ENCODE peak calls at places on chromosomes 13 and 19, in ten cellular contexts. U, S, R, Q, Y, H, F, X, I and W are unnamed samples.

GRCh38 chr19:48954595-48955307 is at the start of gene BAX:
- DNase-seq in H (peak; percentile 98), F (peak; percentile 94), U (peak; percentile 99), R (peak; percentile 97), S (peak; percentile 99), X (peak; percentile 99), Y (peak; percentile 98), Q (peak; percentile 97), I (peak; percentile 98), W (peak; percentile 80)

GRCh38 chr19:18488838-18489626 is 32.8 kb downstream of the ELL start:
- DNase-seq in Y (peak; percentile 45), X (peak; percentile 74), Q (no peak), H (no peak), I (peak; percentile 63), F (peak; percentile 29), U (peak; percentile 80), S (no peak), R (no peak), W (no peak)

GRCh38 chr19:8702350-8702749 is 3.8 kb upstream of the ACTL9 start:
- DNase-seq in S (no peak), I (no peak), X (no peak), R (no peak), Q (no peak), F (no peak), H (peak; percentile 6), Y (no peak), U (no peak), W (peak; percentile 18)

GRCh38 chr13:110965038-110965754 is 50.3 kb upstream of the ANKRD10 start:
- DNase-seq in U (peak; percentile 5), Q (peak; percentile 16), H (peak; percentile 34), Y (no peak), F (no peak), S (no peak), R (no peak), X (no peak), I (no peak), W (no peak)

GRCh38 chr13:111505175-111505777 is 184.8 kb downstream of the TEX29 start:
- DNase-seq in F (peak; percentile 58), Y (no peak), X (no peak), H (no peak), R (no peak), S (no peak), I (peak; percentile 25), Q (no peak), U (peak; percentile 30), W (no peak)

GRCh38 chr13:113493315-113493951 is 2.9 kb upstream of the DCUN1D2 start:
- DNase-seq in I (no peak), S (no peak), Y (no peak), F (no peak), H (peak; percentile 93), R (no peak), Q (peak; percentile 95), X (no peak), U (peak; percentile 57), W (no peak)

GRCh38 chr19:53916004-53916403 is 6.9 kb downstream of the CACNG7 start:
- DNase-seq in F (no peak), H (no peak), S (no peak), Y (no peak), I (no peak), X (no peak), U (no peak), R (no peak), Q (no peak), W (no peak)

GRCh38 chr19:13718733-13719132 is 45.6 kb upstream of the MRI1 start:
- DNase-seq in X (no peak), Y (peak; percentile 53), H (peak; percentile 59), S (no peak), Q (peak; percentile 55), F (peak; percentile 31), U (peak; percentile 12), R (peak; percentile 34), I (no peak), W (no peak)

GRCh38 chr19:5932593-5933262 is 18.7 kb downstream of the CAPS start:
- DNase-seq in X (no peak), R (no peak), S (no peak), U (no peak), I (no peak), Q (no peak), F (no peak), Y (no peak), H (no peak), W (no peak)

GRCh38 chr19:5931251-5931650 is 17.2 kb downstream of the CAPS start:
- DNase-seq in R (no peak), H (no peak), I (no peak), Q (no peak), S (no peak), U (no peak), Y (no peak), F (no peak), X (no peak), W (no peak)

GRCh38 chr19:5933391-5933998 is 19.4 kb downstream of the CAPS start:
- DNase-seq in U (no peak), I (no peak), X (no peak), Q (no peak), R (no peak), Y (no peak), S (no peak), F (no peak), H (no peak), W (no peak)

GRCh38 chr19:5934002-5934401 is 19.9 kb downstream of the CAPS start:
- DNase-seq in Q (no peak), F (no peak), R (no peak), I (no peak), Y (no peak), U (no peak), H (no peak), X (no peak), S (no peak), W (no peak)

DNA sequence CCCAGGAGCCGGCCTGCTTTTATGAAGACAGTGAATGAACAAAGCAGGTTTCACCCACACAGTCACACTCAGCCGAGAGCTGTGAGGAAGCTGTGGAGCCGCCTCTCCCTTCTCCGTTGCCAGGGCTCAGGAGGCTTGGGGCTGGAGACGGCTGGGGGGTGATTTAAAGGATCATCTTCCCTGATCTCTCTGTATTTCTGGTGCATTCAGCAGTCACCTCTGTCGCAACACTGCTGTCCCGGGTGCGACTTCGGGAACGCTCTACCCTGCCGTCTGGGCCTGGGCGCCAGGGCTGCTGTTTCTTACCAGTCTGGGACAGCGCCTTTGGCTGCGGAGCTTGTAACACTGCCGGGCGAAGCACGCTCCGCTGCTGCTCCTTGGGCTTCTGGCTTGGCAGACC is 18.1 kb downstream of the CAPS start:
- DNase-seq in I (no peak), F (no peak), Q (no peak), X (no peak), H (no peak), U (no peak), Y (no peak), S (no peak), R (no peak), W (no peak)
- H3K36me3 ChIP-seq in I (peaks cover 43% of the 10 kb centered on the region), F (peaks cover 99% of the 10 kb centered on the region), Q (peaks cover 58% of the 10 kb centered on the region), X (peaks cover 84% of the 10 kb centered on the region), H (peaks cover 46% of the 10 kb centered on the region), U (no peaks in the 10 kb centered on the region), Y (no peaks in the 10 kb centered on the region), S (peaks cover 55% of the 10 kb centered on the region), R (peaks cover 75% of the 10 kb centered on the region), W (peaks cover 57% of the 10 kb centered on the region)

DNA sequence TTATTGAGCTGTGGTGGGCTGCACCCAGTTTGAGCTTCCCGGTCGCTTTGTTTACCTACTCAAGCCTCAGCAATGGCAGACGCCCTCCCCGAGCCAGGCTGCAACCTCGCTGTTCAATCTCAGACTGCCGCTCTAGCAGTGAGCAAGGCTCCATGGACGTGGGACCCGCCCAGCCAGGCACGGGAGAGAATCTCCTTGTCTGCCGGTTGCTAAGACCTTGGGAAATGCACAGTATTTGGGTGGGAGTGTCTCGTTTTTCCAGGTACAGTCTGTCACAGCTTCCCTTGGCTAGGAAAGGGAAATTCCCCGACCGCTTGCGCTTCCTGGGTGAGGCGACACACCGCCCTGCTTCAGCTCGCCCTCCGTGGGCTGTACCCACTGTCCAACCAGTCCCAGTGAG is 27.7 kb upstream of the UBAC2 start:
- DNase-seq in Y (no peak), H (no peak), Q (no peak), I (no peak), X (no peak), F (no peak), U (no peak), R (no peak), S (no peak), W (no peak)
- H3K4me1 ChIP-seq in Y (peaks cover 4% of the 10 kb centered on the region), H (no peaks in the 10 kb centered on the region), Q (no peaks in the 10 kb centered on the region), I (peaks cover 7% of the 10 kb centered on the region), X (no peaks in the 10 kb centered on the region), F (no peaks in the 10 kb centered on the region), U (peaks cover 5% of the 10 kb centered on the region), R (no peaks in the 10 kb centered on the region), S (no peaks in the 10 kb centered on the region), W (peaks cover 13% of the 10 kb centered on the region)

GRCh38 chr19:15417699-15418098 is 1.1 kb downstream of the AKAP8L start:
- DNase-seq in I (no peak), H (peak; percentile 22), R (no peak), F (no peak), X (peak; percentile 62), Y (no peak), Q (peak; percentile 52), S (no peak), U (no peak), W (no peak)
- H3K36me3 ChIP-seq in I (peaks cover 4% of the 10 kb centered on the region), H (no peaks in the 10 kb centered on the region), R (peaks cover 18% of the 10 kb centered on the region), F (peaks cover 57% of the 10 kb centered on the region), X (peaks cover 14% of the 10 kb centered on the region), Y (no peaks in the 10 kb centered on the region), Q (peaks cover 29% of the 10 kb centered on the region), S (peaks cover 12% of the 10 kb centered on the region), U (no peaks in the 10 kb centered on the region), W (peaks cover under 1% of the 10 kb centered on the region)

DNA sequence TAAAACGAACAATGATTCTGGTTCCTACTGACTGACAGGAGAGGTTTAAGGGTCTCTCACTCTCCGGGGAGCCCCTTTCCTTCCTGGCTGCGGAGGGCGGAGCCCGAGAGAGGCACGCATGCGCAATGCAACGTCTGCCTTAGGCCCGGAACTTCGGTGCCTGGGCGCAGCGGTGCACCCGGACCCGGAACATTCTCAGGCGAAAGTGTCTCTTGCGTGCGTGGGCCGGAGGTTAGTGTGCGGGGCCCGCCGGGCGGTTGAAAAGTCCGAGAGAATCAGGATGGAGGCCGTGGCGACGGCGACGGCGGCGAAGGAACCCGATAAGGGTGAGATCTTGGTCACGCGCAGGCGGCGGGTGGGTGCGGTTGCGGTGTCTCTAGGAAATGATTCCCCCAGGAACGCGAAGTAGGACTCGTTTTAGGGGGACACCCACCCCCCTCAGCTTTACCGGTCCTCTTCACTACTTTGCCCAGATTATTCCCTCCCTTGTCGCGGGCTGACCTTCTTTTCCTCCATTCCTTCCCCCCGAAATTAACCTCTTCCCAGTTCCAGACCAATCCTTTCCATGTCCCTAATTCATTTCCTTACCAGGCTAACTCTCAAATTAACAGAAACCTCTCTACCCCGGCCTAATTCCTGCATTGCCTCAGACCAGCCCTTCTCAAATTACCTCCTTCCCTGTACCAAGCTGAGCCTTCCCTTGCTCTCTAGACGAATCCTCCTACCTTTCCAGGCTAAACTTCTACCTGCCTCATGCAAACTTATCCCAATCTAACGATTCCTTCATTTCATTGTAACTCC is at the start of gene CCDC97:
- DNase-seq in F (peak; percentile 91), H (peak; percentile 90), R (peak; percentile 88), Y (peak; percentile 90), U (peak; percentile 90), Q (peak; percentile 94), I (peak; percentile 89), X (peak; percentile 94), S (peak; percentile 95), W (peak; percentile 84)
- H3K4me1 ChIP-seq in F (peaks cover 8% of the 10 kb centered on the region), H (peaks cover 9% of the 10 kb centered on the region), R (peaks cover 60% of the 10 kb centered on the region), Y (peaks cover 31% of the 10 kb centered on the region), U (peaks cover 17% of the 10 kb centered on the region), Q (peaks cover 27% of the 10 kb centered on the region), I (peaks cover 61% of the 10 kb centered on the region), X (peaks cover 37% of the 10 kb centered on the region), S (peaks cover 37% of the 10 kb centered on the region), W (peaks cover 58% of the 10 kb centered on the region)